ENCODE peak calls at places on chromosomes 1 and 21, in seven cellular contexts. W is NCI-H1436; K is stimulated activated CD4-positive, alpha-beta T cell treated with anti-CD3 and anti-CD28 coated beads, Interleukin-12 subunit alpha, Interleukin-12 subunit beta, amount 100 ng/mL, for 4 hours; Y is right atrium auricular region; P is hypothalamus; A is HT1080; L is CD8-positive, alpha-beta memory T cell. T is an unnamed sample.

GRCh38 chr1:222525956-222526355 is 21.9 kb downstream of the HHIPL2 start:
- DNase-seq in W (no peak), K (no peak), P (no peak), L (no peak), A (no peak), Y (no peak), T (no peak)

GRCh38 chr1:32400876-32401631 is 6.8 kb upstream of the BSDC1 start:
- DNase-seq in L (peak; percentile 21), Y (peak; percentile 95), A (peak; percentile 67), P (peak; percentile 72), K (peak; percentile 47), W (peak; percentile 70), T (peak; percentile 44)

GRCh38 chr1:211638723-211639122 is 36.7 kb downstream of the NEK2 start:
- DNase-seq in K (no peak), Y (no peak), W (no peak), A (no peak), L (no peak), P (no peak), T (no peak)

GRCh38 chr1:206472454-206472853 is 2.2 kb downstream of the IKBKE start:
- DNase-seq in A (peak; percentile 83), P (no peak), K (no peak), L (no peak), W (no peak), Y (no peak), T (no peak)

GRCh38 chr1:58441699-58442098 is 104.8 kb downstream of the OMA1 start:
- DNase-seq in K (no peak), A (no peak), W (no peak), Y (no peak), L (no peak), P (no peak), T (no peak)

GRCh38 chr1:95742591-95743089 is 508.6 kb downstream of the RWDD3 start:
- DNase-seq in K (no peak), Y (no peak), A (peak; percentile 78), P (no peak), L (no peak), W (peak; percentile 89), T (no peak)

GRCh38 chr1:33007190-33008050 is 29.3 kb downstream of the AK2 start:
- DNase-seq in P (no peak), A (peak; percentile 94), L (no peak), K (no peak), W (peak; percentile 28), Y (peak; percentile 81), T (no peak)

GRCh38 chr1:240589585-240590110 is 22.3 kb downstream of the GREM2 start:
- DNase-seq in K (no peak), P (no peak), Y (no peak), L (no peak), W (no peak), A (no peak), T (no peak)

GRCh38 chr1:41540886-41541591 is 56.6 kb upstream of the EDN2 start:
- DNase-seq in K (no peak), P (no peak), Y (no peak), W (no peak), A (peak; percentile 67), L (no peak), T (no peak)

GRCh38 chr1:37513795-37514349 is 694 bp downstream of the MEAF6 start:
- DNase-seq in A (peak; percentile 17), W (peak; percentile 6), P (peak; percentile 7), L (peak; percentile 34), Y (peak; percentile 56), K (peak; percentile 63), T (peak; percentile 42)

GRCh38 chr1:43524804-43525203 is 5.9 kb upstream of the PTPRF start:
- DNase-seq in L (no peak), W (no peak), Y (no peak), K (no peak), P (no peak), A (no peak), T (no peak)

GRCh38 chr21:32322676-32323075 is 24.0 kb downstream of the MRAP start:
- DNase-seq in K (no peak), A (no peak), W (no peak), Y (no peak), P (no peak), L (no peak), T (no peak)

GRCh38 chr1:67850611-67851075 is 17.4 kb upstream of the GNG12 start:
- DNase-seq in W (no peak), L (no peak), K (no peak), Y (peak; percentile 90), A (peak; percentile 92), P (no peak), T (no peak)

GRCh38 chr21:23887709-23888303 is 1719.5 kb downstream of the MRPL39 start:
- DNase-seq in L (peak; percentile 51), A (peak; percentile 41), W (no peak), K (peak; percentile 5), P (no peak), Y (no peak), T (no peak)

GRCh38 chr1:50348449-50349241 is 74.6 kb downstream of the DMRTA2 start:
- DNase-seq in L (no peak), Y (peak; percentile 57), K (no peak), P (peak; percentile 65), W (peak; percentile 84), A (peak; percentile 74), T (peak; percentile 53)

GRCh38 chr1:168136709-168137514 is at the start of gene GPR161:
- DNase-seq in L (peak; percentile 4), P (no peak), Y (no peak), W (peak; percentile 13), A (peak; percentile 42), K (peak; percentile 17), T (peak; percentile 35)

T was measured in GM12891.